ENCODE peak calls at places on chromosomes 12 and 14, in six cellular contexts. F, W, A, T, E and P are unnamed samples.

GRCh38 chr14:60485057-60485599 is 735 bp downstream of the C14orf39 start:
- DNase-seq in A (no peak), T (no peak), F (no peak), E (no peak), W (no peak), P (no peak)

GRCh38 chr12:117662620-117663395 is 301.4 kb upstream of the NOS1 start:
- DNase-seq in W (no peak), E (no peak), F (no peak), T (no peak), A (no peak), P (no peak)

GRCh38 chr12:109710747-109711595 is 2.7 kb upstream of the FAM222A start:
- DNase-seq in F (no peak), A (no peak), E (peak; percentile 74), W (peak; percentile 58), T (peak; percentile 26), P (no peak)

GRCh38 chr14:54329082-54329695 is 67.6 kb upstream of the CDKN3 start:
- DNase-seq in W (peak; percentile 61), T (peak; percentile 74), F (peak; percentile 78), E (peak; percentile 63), A (peak; percentile 64), P (peak; percentile 84)

GRCh38 chr12:27866382-27867101 is 86.5 kb upstream of the MANSC4 start:
- DNase-seq in W (peak; percentile 70), F (no peak), E (peak; percentile 68), A (no peak), T (peak; percentile 83), P (no peak)

GRCh38 chr12:48716168-48716492 is 377 bp downstream of the CCNT1 start:
- DNase-seq in W (no peak), F (no peak), A (no peak), E (peak; percentile 44), T (no peak), P (no peak)

GRCh38 chr14:41749425-41749824 is 142.7 kb downstream of the LRFN5 start:
- DNase-seq in T (peak; percentile 51), F (no peak), E (no peak), A (no peak), W (no peak), P (no peak)

GRCh38 chr12:12091977-12092663 is 21.4 kb downstream of the BCL2L14 start:
- DNase-seq in F (peak; percentile 49), W (no peak), A (no peak), T (no peak), E (no peak), P (no peak)

GRCh38 chr12:48764521-48764920 is 24.4 kb downstream of the ADCY6 start:
- DNase-seq in T (no peak), F (no peak), W (no peak), A (no peak), E (no peak), P (no peak)

GRCh38 chr12:18564306-18564705 is 173.5 kb downstream of the PLCZ1 start:
- DNase-seq in A (no peak), E (no peak), W (no peak), F (no peak), T (no peak), P (no peak)

GRCh38 chr14:75636100-75636692 is 24.5 kb downstream of the ERG28 start:
- DNase-seq in A (no peak), E (no peak), F (peak; percentile 30), T (peak; percentile 72), W (peak; percentile 32), P (no peak)

GRCh38 chr12:113838896-113839295 is 127.2 kb downstream of the RBM19 start:
- DNase-seq in A (no peak), W (no peak), T (no peak), E (no peak), F (no peak), P (no peak)

GRCh38 chr12:39966738-39967137 is 139.1 kb downstream of the SLC2A13 start:
- DNase-seq in E (no peak), A (no peak), T (no peak), W (no peak), F (no peak), P (no peak)

GRCh38 chr12:121801601-121802484 is 2.0 kb upstream of the SETD1B start:
- DNase-seq in T (peak; percentile 47), F (peak; percentile 32), A (no peak), W (peak; percentile 45), E (peak; percentile 25), P (no peak)

GRCh38 chr12:132522586-132523380 is 32.8 kb downstream of the FBRSL1 start:
- DNase-seq in A (no peak), W (no peak), T (no peak), F (no peak), E (peak; percentile 15), P (no peak)

GRCh38 chr12:89156862-89157262 is 195.4 kb downstream of the DUSP6 start:
- DNase-seq in A (no peak), W (peak; percentile 67), F (no peak), T (no peak), E (peak; percentile 28), P (no peak)

GRCh38 chr12:89151536-89151935 is 200.8 kb downstream of the DUSP6 start:
- DNase-seq in E (no peak), T (no peak), W (no peak), A (peak; percentile 2), F (no peak), P (no peak)

GRCh38 chr12:89156324-89156723 is 196.0 kb downstream of the DUSP6 start:
- DNase-seq in E (peak; percentile 21), A (no peak), W (no peak), F (no peak), T (no peak), P (no peak)

GRCh38 chr12:89154743-89155530 is 197.4 kb downstream of the DUSP6 start:
- DNase-seq in W (peak; percentile 8), A (no peak), T (no peak), F (no peak), E (peak; percentile 33), P (no peak)

GRCh38 chr12:89153341-89153740 is 199.0 kb downstream of the DUSP6 start:
- DNase-seq in W (no peak), E (peak; percentile 78), A (no peak), F (no peak), T (no peak), P (no peak)
- H3K14ac ChIP-seq in W (no peak overlapping the region), E (no peak overlapping the region), A (no peak overlapping the region), F (no peak overlapping the region), T (no peak overlapping the region), P (no peak overlapping the region)

GRCh38 chr12:85680881-85681280 is 155.3 kb downstream of the RASSF9 start:
- DNase-seq in F (no peak), W (no peak), A (no peak), E (no peak), T (no peak), P (no peak)

GRCh38 chr12:85679296-85679695 is 156.9 kb downstream of the RASSF9 start:
- DNase-seq in A (no peak), W (no peak), T (no peak), F (no peak), E (no peak), P (no peak)

GRCh38 chr12:85683051-85683450 is 153.2 kb downstream of the RASSF9 start:
- DNase-seq in E (no peak), T (no peak), W (no peak), A (no peak), F (no peak), P (no peak)

GRCh38 chr12:85676816-85677749 is 159.1 kb downstream of the RASSF9 start:
- DNase-seq in A (no peak), W (no peak), E (no peak), T (no peak), F (no peak), P (no peak)

DNA sequence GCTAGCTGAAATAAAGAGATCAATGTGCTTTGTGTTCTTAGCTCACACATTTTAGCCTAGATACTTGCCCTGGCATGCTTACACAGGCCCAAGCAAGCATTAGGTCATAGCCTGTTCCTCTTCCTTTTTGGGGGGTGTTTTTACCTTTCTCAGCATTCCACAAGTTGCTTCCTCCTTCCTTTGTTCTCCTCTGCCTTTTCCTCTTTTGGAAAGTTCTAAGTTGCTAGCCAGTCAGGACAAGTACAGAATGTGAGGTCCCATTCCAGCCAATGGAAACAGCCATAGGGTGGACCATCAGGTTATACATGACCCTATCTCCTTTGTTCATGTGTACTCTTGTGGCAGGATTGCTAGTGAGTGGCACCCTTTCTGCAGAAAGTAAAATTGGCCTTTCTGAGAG is 154.9 kb downstream of the RASSF9 start:
- DNase-seq in E (no peak), F (no peak), W (no peak), T (no peak), A (no peak), P (no peak)
- H3K14ac ChIP-seq in E (no peak overlapping the region), F (no peak overlapping the region), W (no peak overlapping the region), T (no peak overlapping the region), A (no peak overlapping the region), P (no peak overlapping the region)

GRCh38 chr12:1884651-1885050 is 33.8 kb downstream of the CACNA2D4 start:
- DNase-seq in W (no peak), A (no peak), E (no peak), F (no peak), T (no peak), P (no peak)

GRCh38 chr12:1883513-1883912 is 34.9 kb downstream of the CACNA2D4 start:
- DNase-seq in E (no peak), T (no peak), A (no peak), W (no peak), F (no peak), P (no peak)

GRCh38 chr12:1885082-1885596 is 33.3 kb downstream of the CACNA2D4 start:
- DNase-seq in W (no peak), F (no peak), T (no peak), E (no peak), A (no peak), P (no peak)

GRCh38 chr12:1886396-1887008 is 31.9 kb downstream of the CACNA2D4 start:
- DNase-seq in T (no peak), A (no peak), W (no peak), F (no peak), E (no peak), P (no peak)

GRCh38 chr12:1885605-1886245 is 32.7 kb downstream of the CACNA2D4 start:
- DNase-seq in F (no peak), E (no peak), A (no peak), T (no peak), W (no peak), P (no peak)
- H3K14ac ChIP-seq in F (no peak overlapping the region), E (no peak overlapping the region), A (no peak overlapping the region), T (no peak overlapping the region), W (no peak overlapping the region), P (no peak overlapping the region)

DNA sequence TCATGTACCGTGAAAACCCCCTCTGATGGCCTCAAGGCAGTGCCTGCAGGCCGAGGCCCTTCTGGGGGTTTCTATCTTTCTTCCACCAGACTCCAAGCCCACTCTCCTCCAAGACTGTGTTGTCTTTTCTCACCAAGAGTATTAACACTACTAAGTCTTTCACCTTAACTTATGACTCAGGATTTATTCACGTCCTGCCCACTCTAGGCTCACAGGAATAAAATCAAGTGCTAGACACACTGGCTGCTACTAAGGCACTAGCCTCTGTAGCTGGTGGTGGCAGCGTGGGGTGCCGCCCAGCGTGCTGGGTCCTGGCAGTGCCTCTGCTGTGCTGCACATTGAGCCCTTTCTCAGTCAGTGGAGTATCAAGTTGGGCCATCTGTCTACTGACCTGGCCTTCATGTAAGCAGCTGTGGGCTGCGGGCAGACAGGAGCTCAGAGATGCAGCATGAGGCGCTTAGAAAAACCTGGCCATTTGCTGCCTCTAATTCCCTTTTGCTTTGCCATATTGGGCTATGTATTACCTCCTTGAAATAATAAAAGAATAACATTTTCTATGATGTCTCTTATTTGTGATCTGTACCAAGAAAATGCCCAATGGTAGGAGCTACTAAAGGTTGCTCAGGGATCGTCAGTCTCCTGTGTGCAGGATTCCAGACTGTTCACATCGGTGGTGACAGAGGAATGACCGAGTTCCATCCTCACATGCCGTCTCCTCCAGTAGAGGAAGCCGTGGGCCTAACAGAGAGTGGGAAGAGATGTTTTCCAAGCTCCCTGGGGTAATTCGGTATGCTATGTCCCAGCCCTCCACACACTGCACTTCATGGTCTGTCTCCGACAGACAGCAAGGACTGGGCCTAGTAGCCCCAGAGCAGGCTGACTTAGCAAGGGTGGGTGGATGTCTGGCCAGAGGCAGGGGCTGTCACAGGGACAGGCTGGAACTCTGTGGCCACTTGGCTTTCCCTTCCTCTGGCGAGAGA is 39.9 kb downstream of the MAX start:
- DNase-seq in T (no peak), E (no peak), W (no peak), F (no peak), A (no peak), P (no peak)
- H3K14ac ChIP-seq in T (no peak overlapping the region), E (no peak overlapping the region), W (no peak overlapping the region), F (no peak overlapping the region), A (no peak overlapping the region), P (no peak overlapping the region)